ENCODE peak calls at places on chromosomes 12 and 14, in ten cellular contexts. F, C, O, S, R, H, A, T, V and K are unnamed samples.

GRCh38 chr14:51780006-51780692 is 80.3 kb upstream of the GNG2 start:
- DNase-seq in O (peak; percentile 70), T (peak; percentile 60), C (peak; percentile 84), H (peak; percentile 9), S (peak; percentile 74), V (peak; percentile 7), F (peak; percentile 81), A (peak; percentile 87), R (peak; percentile 49), K (no peak)

GRCh38 chr12:100375023-100375737 is 18.3 kb downstream of the SLC17A8 start:
- DNase-seq in R (no peak), A (peak; percentile 89), S (peak; percentile 72), T (no peak), F (no peak), V (no peak), C (no peak), H (peak; percentile 60), O (peak; percentile 53), K (peak; percentile 15)

GRCh38 chr12:99259040-99259934 is 388.3 kb upstream of the GARIN6 start:
- DNase-seq in F (no peak), A (no peak), V (no peak), C (no peak), S (no peak), T (no peak), H (peak; percentile 27), R (no peak), O (no peak), K (no peak)

GRCh38 chr14:62143235-62143634 is 381.0 kb downstream of the SNAPC1 start:
- DNase-seq in R (no peak), H (peak; percentile 88), F (no peak), S (peak; percentile 62), O (peak; percentile 88), T (no peak), C (no peak), V (no peak), A (no peak), K (no peak)

GRCh38 chr12:38639625-38640024 is 265.8 kb downstream of the CPNE8 start:
- DNase-seq in V (no peak), F (no peak), C (no peak), T (no peak), H (no peak), O (no peak), R (no peak), A (no peak), S (no peak), K (no peak)

GRCh38 chr12:108455706-108456105 is 59.4 kb upstream of the FICD start:
- DNase-seq in V (no peak), A (no peak), R (no peak), T (no peak), F (no peak), O (no peak), H (no peak), S (no peak), C (no peak), K (no peak)

GRCh38 chr12:51362747-51363342 is 16.4 kb upstream of the CELA1 start:
- DNase-seq in H (no peak), R (no peak), A (no peak), O (no peak), T (no peak), S (no peak), F (no peak), C (no peak), V (no peak), K (no peak)

GRCh38 chr12:96247567-96247962 is 53.4 kb downstream of the ELK3 start:
- DNase-seq in V (no peak), C (no peak), A (no peak), F (no peak), O (peak; percentile 39), R (no peak), H (no peak), T (no peak), S (no peak), K (no peak)

GRCh38 chr14:104219731-104220224 is 81.4 kb downstream of the KIF26A start:
- DNase-seq in O (no peak), R (no peak), S (no peak), T (peak; percentile 9), H (no peak), V (no peak), C (no peak), F (no peak), A (peak; percentile 46), K (no peak)

GRCh38 chr12:110641512-110641911 is 27.6 kb downstream of the TCTN1 start:
- DNase-seq in T (no peak), O (no peak), S (peak; percentile 54), R (no peak), H (peak; percentile 49), V (no peak), A (no peak), C (no peak), F (no peak), K (peak; percentile 52)

GRCh38 chr12:90653051-90653450 is 301.9 kb downstream of the CCER1 start:
- DNase-seq in T (no peak), O (peak; percentile 6), S (peak; percentile 16), R (no peak), V (no peak), F (no peak), C (no peak), A (no peak), H (peak; percentile 13), K (peak; percentile 85)

DNA sequence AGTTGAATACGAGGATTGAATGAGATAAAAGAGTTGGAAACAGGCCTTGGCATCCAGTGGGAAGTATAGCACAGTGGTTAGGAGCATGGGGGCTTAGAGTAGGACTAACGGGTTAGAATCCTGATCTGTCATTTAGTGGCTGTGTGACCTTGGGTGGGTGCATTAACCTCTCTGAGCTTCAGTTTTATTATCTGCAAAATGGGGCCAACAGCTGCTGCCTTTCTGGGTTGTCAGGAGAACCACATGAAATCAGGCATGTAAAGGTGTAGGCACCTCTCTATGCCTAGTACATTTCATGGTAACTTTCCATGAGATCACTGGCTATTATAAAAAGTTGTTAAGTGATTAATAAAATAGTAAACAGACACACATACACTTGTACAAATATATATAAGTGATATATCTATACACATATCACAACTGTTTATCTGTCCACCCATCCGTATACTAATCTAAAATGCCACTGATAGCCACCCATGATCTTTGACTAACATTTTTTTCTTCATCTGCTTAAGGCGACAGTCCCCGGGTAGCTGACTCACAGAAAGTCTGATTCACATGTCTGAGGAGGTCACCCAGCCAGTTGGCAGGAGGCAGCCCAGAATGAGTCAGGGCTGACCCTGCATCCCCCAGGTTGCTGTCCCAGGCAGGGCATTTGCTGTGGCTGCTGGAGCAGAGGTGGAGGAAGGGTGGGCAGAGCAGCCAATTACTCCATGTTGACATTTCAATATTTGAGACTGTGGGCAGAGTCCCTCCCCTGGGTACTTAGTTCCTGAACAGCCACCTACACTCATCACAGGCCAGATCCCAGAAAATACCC is 125.6 kb upstream of the NOS1 start:
- DNase-seq in H (peak; percentile 76), O (no peak), A (no peak), V (no peak), S (peak; percentile 70), T (peak; percentile 83), C (no peak), F (peak; percentile 71), R (peak; percentile 80), K (peak; percentile 12)
- H3K4me3 ChIP-seq in H (peak overlapping the region; percentile 13), O (no peak overlapping the region), A (no peak overlapping the region), V (no peak overlapping the region), S (no peak overlapping the region), T (no peak overlapping the region), C (no peak overlapping the region), F (no peak overlapping the region), R (no peak overlapping the region), K (no peak overlapping the region)

GRCh38 chr12:121783771-121784170 is 9.7 kb downstream of the RHOF start:
- DNase-seq in F (no peak), O (peak; percentile 50), H (no peak), R (no peak), T (no peak), S (no peak), V (no peak), C (no peak), A (no peak), K (no peak)

GRCh38 chr12:121784460-121784859 is 9.0 kb downstream of the RHOF start:
- DNase-seq in S (peak; percentile 74), O (peak; percentile 83), V (no peak), F (no peak), C (no peak), T (no peak), R (no peak), H (peak; percentile 92), A (no peak), K (no peak)

GRCh38 chr12:121782616-121782966 is 10.9 kb downstream of the RHOF start:
- DNase-seq in H (no peak), C (no peak), T (no peak), F (no peak), O (no peak), V (no peak), R (no peak), S (no peak), A (no peak), K (no peak)

GRCh38 chr12:121780429-121780828 is 13.1 kb downstream of the RHOF start:
- DNase-seq in A (no peak), O (no peak), V (no peak), T (no peak), C (no peak), H (no peak), S (no peak), F (no peak), R (no peak), K (no peak)

DNA sequence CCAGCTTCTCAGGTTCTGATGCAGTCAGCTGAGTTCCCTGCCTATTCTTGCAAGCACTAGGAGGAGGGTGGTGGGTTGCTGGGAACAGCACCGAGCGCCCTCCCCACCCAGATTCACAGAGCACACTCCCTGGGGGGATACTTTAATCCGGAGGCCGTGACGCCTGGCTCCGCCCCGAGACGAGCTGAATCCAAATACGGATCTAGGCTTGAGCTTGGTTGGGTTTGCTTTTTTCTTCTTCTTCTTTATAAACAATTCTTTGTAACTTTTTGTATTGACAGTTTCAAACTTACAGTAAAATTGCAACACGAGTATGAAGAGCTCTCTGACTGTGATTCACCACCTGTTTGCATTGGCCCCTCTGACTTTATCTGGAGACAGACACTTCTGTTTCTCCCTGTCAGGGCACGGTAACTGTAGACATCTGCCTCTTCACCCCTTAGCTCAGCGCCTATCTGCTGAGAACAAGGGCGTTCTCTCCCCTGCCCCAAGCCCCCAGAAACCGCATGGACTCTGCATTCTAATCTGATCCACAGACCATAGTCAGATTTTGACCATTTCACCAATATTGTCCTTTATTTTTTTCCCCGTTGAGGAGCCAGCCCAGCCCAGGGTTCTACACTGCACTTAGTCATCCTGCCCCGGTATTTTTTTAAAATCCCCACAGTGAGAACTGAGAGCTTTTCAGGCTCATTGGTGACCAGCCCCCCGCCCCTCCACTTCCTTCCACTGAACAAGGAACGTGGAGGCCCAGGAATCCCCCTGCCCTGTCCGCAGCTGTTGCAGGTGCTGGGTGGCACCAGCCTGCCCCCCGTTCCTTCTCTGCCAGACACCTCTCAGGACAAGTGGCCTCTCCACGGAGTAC is 11.5 kb downstream of the RHOF start:
- DNase-seq in H (no peak), T (no peak), O (peak; percentile 49), R (no peak), V (no peak), C (peak; percentile 75), F (no peak), S (peak; percentile 17), A (no peak), K (no peak)
- H3K4me3 ChIP-seq in H (no peak overlapping the region), T (no peak overlapping the region), O (no peak overlapping the region), R (no peak overlapping the region), V (no peak overlapping the region), C (no peak overlapping the region), F (no peak overlapping the region), S (no peak overlapping the region), A (no peak overlapping the region), K (no peak overlapping the region)

GRCh38 chr14:98907981-98908544 is 363.9 kb downstream of the BCL11B start:
- DNase-seq in V (no peak), S (no peak), T (no peak), R (no peak), O (no peak), H (no peak), F (no peak), C (peak; percentile 56), A (no peak), K (no peak)
- H3K4me3 ChIP-seq in V (no peak overlapping the region), S (no peak overlapping the region), T (no peak overlapping the region), R (no peak overlapping the region), O (no peak overlapping the region), H (no peak overlapping the region), F (no peak overlapping the region), C (no peak overlapping the region), A (no peak overlapping the region), K (no peak overlapping the region)

GRCh38 chr12:94873368-94874085 is 130.0 kb downstream of the NDUFA12 start:
- DNase-seq in S (no peak), F (no peak), R (no peak), T (peak; percentile 21), A (no peak), H (no peak), V (no peak), C (peak; percentile 72), O (no peak), K (no peak)
- H3K4me3 ChIP-seq in S (peak overlapping the region; percentile 10), F (peak overlapping the region; percentile 48), R (peak overlapping the region; percentile 45), T (peak overlapping the region; percentile 25), A (peak overlapping the region; percentile 48), H (peak overlapping the region; percentile 28), V (no peak overlapping the region), C (peak overlapping the region; percentile 55), O (no peak overlapping the region), K (peak overlapping the region; percentile 34)